ENCODE peak calls at places on chromosomes 13 and 19, in nine cellular contexts. W is left lung; T is central memory CD4-positive, alpha-beta T cell; N is cardiac fibroblast; Z is posterior vena cava; F is fibroblast of mammary gland; G is A549; J is cardiac muscle cell; X is T-helper 1 cell. L is an unnamed sample.

GRCh38 chr13:53010374-53011105 is 18.1 kb upstream of the OLFM4 start:
- DNase-seq in W (no peak), Z (no peak), X (no peak), J (no peak), N (no peak), F (no peak), G (no peak), T (no peak), L (no peak)

GRCh38 chr13:66844933-66845332 is 385.2 kb downstream of the PCDH9 start:
- DNase-seq in G (no peak), W (no peak), T (no peak), X (no peak), Z (no peak), F (no peak), N (no peak), J (no peak), L (no peak)

GRCh38 chr13:49400755-49401659 is 42.9 kb downstream of the CAB39L start:
- DNase-seq in Z (no peak), F (peak), X (no peak), J (peak), N (peak), G (no peak), W (no peak), T (no peak), L (peak)

GRCh38 chr19:42143341-42144234 is 11.3 kb upstream of the POU2F2 start:
- DNase-seq in G (peak), F (peak), X (no peak), Z (no peak), N (peak), W (no peak), T (no peak), J (peak), L (no peak)

GRCh38 chr19:55563261-55563690 is 17.4 kb downstream of the ZNF579 start:
- DNase-seq in G (no peak), W (no peak), J (peak), T (no peak), F (no peak), X (no peak), N (no peak), Z (no peak), L (peak)

GRCh38 chr13:51764184-51765141 is 39.5 kb downstream of the DHRS12 start:
- DNase-seq in T (peak), J (peak), W (peak), F (peak), N (peak), G (peak), Z (peak), X (peak), L (peak)

GRCh38 chr19:279231-279630 is 12.0 kb downstream of the PLPP2 start:
- DNase-seq in F (no peak), G (no peak), J (no peak), X (no peak), W (no peak), Z (peak), N (no peak), T (no peak), L (no peak)

GRCh38 chr19:42153606-42154405 is 21.6 kb upstream of the POU2F2 start:
- DNase-seq in Z (no peak), W (no peak), N (no peak), T (no peak), F (no peak), X (no peak), G (no peak), J (no peak), L (no peak)

GRCh38 chr13:31011193-31011860 is 78.9 kb downstream of the TEX26 start:
- DNase-seq in J (no peak), W (no peak), T (no peak), G (no peak), Z (no peak), N (no peak), X (no peak), F (no peak), L (no peak)

GRCh38 chr13:78657699-78658629 is 991 bp downstream of the OBI1 start:
- DNase-seq in J (peak), W (no peak), X (no peak), N (peak), T (no peak), F (peak), G (no peak), Z (no peak), L (no peak)

GRCh38 chr13:30431269-30431950 is 9.1 kb downstream of the UBE2L5 start:
- DNase-seq in G (no peak), J (no peak), W (no peak), F (peak), X (no peak), T (no peak), Z (no peak), N (peak), L (peak)

GRCh38 chr13:66339214-66339613 is 890.9 kb downstream of the PCDH9 start:
- DNase-seq in Z (no peak), G (no peak), N (no peak), X (no peak), J (no peak), T (no peak), W (no peak), F (no peak), L (peak)

GRCh38 chr13:49098198-49098597 is 121.9 kb upstream of the MLNR start:
- DNase-seq in Z (no peak), J (no peak), N (peak), X (no peak), T (peak), F (peak), G (peak), W (no peak), L (peak)

L was measured in astrocyte.